ENCODE peak calls at places on chromosomes 16 and 17, in eight cellular contexts. E is ascending aorta; C is naive thymus-derived CD4-positive, alpha-beta T cell; R is mesendoderm; P is osteoblast; X is GM23338; O is RWPE2; K is neuronal stem cell. A is an unnamed sample. For H3K36me3, the result is how much of the 10 kb centered on the place peaks cover.

GRCh38 chr17:67506966-67507365 is 129.9 kb downstream of the PITPNC1 start:
- DNase-seq in P (peak), K (no peak), C (no peak), X (no peak), E (no peak), R (no peak), O (no peak), A (no peak)

GRCh38 chr17:50114849-50115357 is 15.1 kb downstream of the SAMD14 start:
- DNase-seq in P (peak), K (no peak), R (peak), X (peak), E (no peak), C (no peak), O (no peak), A (peak)

GRCh38 chr16:14151256-14152030 is 80.3 kb downstream of the MRTFB start:
- DNase-seq in P (peak), E (no peak), R (no peak), O (no peak), K (no peak), X (no peak), C (no peak), A (no peak)

GRCh38 chr17:44222112-44222869 is 2.8 kb upstream of the UBTF start:
- DNase-seq in P (peak), R (peak), O (peak), X (peak), E (peak), K (peak), C (peak), A (peak)

GRCh38 chr17:957856-958421 is 21.6 kb downstream of the NXN start:
- DNase-seq in E (no peak), O (no peak), K (no peak), P (no peak), R (no peak), X (no peak), C (no peak), A (peak)

GRCh38 chr17:59725691-59726090 is 18.2 kb downstream of the VMP1 start:
- DNase-seq in K (no peak), P (peak), X (no peak), O (no peak), R (no peak), E (no peak), C (no peak), A (no peak)

GRCh38 chr17:42329025-42329976 is 41.0 kb downstream of the STAT5A start:
- DNase-seq in E (no peak), O (no peak), C (no peak), P (peak), R (peak), X (peak), K (peak), A (peak)

GRCh38 chr16:8634991-8635736 is 13.7 kb downstream of the METTL22 start:
- DNase-seq in P (peak), E (no peak), R (peak), O (no peak), X (peak), K (peak), C (no peak), A (peak)

GRCh38 chr17:42920922-42921321 is 20.3 kb downstream of the G6PC1 start:
- DNase-seq in R (no peak), X (no peak), E (no peak), P (no peak), O (no peak), K (no peak), C (no peak), A (no peak)

GRCh38 chr16:70795513-70795912 is 5.4 kb downstream of the VAC14 start:
- DNase-seq in X (no peak), E (no peak), R (no peak), P (no peak), O (no peak), K (no peak), C (no peak), A (no peak)

GRCh38 chr17:72711531-72712310 is 380.8 kb downstream of the SLC39A11 start:
- DNase-seq in E (no peak), O (no peak), K (no peak), R (no peak), C (no peak), X (no peak), P (no peak), A (no peak)

GRCh38 chr17:64041912-64042311 is 21.5 kb upstream of the ICAM2 start:
- DNase-seq in O (no peak), E (peak), X (no peak), C (no peak), R (no peak), K (no peak), P (no peak), A (no peak)

GRCh38 chr16:84239910-84240309 is at the start of gene KCNG4:
- DNase-seq in C (no peak), X (no peak), K (no peak), P (peak), E (no peak), R (no peak), O (no peak), A (peak)

GRCh38 chr17:48611681-48612455 is 1.1 kb upstream of the HOXB7 start:
- DNase-seq in O (no peak), E (no peak), C (no peak), K (no peak), P (no peak), X (peak), R (no peak), A (peak)

DNA sequence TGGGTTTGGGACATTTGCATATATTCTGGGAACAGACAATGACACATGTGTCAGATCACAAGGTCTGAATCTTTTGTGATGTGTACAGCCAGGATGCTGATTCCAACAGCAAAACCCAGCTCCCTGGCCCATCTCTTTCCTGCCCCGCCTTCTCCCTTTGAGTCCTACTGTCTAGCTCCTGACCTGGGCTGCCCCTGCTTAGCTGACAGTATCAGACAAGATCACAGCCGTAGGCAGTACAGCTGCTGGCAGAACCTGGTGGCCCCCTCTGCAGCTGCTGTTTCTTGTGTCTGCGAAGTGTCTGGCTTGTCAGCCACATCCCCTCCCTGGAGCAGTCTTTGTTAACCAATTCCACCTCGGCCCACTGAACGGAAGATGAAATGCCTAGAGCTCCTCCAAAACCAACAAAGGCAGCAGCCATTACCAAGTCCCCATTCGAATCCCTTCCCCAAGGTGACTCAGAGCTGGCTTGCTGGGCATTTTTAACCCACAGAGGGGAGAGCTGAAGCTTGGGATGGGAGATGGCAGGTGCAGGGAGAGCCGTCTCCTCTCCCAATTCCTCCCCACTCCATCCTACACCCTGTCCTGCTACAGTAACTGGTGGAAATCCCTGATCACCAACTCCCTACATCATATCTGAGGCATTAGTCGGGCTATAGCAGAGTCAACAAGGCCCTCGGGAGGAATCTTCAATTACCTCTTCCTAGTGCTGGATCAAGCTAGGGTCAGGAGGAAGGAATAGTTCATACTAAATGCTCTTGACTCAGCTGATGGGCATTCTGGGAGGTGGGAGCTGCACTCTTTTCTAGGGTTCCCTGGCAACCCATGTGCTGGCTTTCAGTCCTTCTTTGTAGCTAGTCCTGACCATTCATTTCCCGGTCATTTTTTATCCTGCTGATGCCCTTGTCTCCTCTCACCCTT is 5.8 kb downstream of the PIPOX start:
- DNase-seq in C (no peak), O (no peak), R (peak), P (no peak), K (no peak), X (peak), E (no peak), A (no peak)
- H3K4me3 ChIP-seq in C (no peak), O (no peak), R (no peak), P (peak), K (no peak), X (no peak), E (no peak), A (no peak)

DNA sequence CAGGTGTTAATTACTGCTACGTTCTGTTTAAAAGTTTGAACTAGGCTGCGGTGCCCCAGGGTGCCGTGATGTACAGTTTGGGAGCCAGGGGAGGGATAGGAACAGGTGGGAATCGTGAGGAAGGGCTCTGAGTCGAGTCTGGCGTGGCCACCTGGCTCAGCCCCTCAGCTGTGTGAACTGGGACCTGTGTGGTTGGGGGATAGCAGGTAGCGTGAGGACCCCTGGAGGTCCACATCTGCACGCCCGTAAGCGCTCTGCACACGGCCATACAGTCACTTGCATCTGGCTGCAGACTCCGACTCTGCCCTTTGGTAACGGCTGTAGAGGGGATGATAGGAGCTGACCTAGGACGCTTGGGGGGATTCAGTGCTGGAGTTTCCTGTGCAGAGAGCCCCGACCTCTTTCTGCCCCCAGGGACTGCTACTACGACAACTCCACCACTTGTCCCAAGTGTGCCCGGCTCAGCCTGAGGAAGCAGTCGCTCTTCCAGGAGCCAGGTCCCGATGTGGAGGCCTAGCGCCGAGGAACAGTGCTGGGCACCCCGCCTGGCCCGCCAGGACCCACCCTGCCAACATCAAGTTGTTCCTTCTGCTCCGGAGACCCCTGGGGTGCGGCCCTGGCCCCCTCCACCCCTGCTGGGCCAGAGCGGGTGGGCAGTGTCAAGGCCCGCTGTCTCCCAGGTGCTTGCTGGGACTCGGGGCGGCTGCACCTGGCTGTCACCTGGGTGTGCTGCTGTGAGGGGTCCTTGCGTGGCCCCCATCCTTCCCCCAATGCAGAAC is 17.1 kb downstream of the DEF8 start:
- DNase-seq in X (no peak), R (no peak), K (no peak), O (no peak), C (no peak), E (no peak), P (peak), A (no peak)
- H3K36me3 ChIP-seq in X (under half), R (under half), K (half or more), O (under half), C (under half), E (under half), P (under half), A (under half)

DNA sequence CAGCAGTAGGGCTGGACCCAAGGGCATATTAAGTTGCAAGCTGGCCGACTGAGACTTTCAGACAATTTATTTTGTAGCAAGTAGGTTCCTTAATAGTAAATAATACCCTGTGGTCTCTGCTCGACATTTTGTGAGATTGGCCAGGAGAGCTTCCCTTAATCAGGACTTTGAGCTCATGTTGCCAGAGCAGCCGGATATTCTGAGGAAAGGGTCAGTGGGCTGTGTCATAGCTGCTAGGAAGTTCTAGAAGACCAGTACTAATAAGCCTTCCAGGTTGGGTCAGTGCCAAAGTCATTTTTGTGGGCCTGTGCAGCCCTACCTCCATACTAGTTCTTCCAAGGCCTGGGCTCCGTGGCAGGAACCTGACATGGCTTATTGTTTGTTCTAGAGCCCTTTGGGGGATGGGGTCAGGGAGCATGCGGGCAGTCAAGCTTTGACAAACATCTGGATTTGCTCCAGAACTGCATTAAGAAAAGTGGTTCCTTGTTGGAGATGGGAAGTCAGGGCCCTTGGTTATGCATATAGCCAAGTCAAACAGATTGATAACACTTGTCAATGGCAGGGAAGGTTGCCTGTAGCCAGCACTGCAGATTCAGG is 7.5 kb downstream of the ALKBH5 start:
- DNase-seq in C (no peak), E (no peak), R (no peak), X (no peak), K (no peak), O (no peak), P (no peak), A (no peak)
- H3K4me3 ChIP-seq in C (no peak), E (no peak), R (no peak), X (no peak), K (no peak), O (no peak), P (peak), A (no peak)

GRCh38 chr17:4892499-4893221 is 6.7 kb upstream of the C17orf107 start:
- DNase-seq in K (no peak), E (no peak), C (no peak), R (no peak), X (no peak), O (no peak), P (peak), A (peak)

GRCh38 chr17:4893272-4893671 is 6.1 kb upstream of the C17orf107 start:
- DNase-seq in K (no peak), O (no peak), C (no peak), P (peak), R (no peak), X (no peak), E (no peak), A (peak)

GRCh38 chr17:4893721-4894560 is 5.4 kb upstream of the C17orf107 start:
- DNase-seq in E (no peak), X (no peak), C (no peak), R (no peak), O (no peak), K (no peak), P (peak), A (peak)

GRCh38 chr17:4891405-4892062 is 7.8 kb upstream of the C17orf107 start:
- DNase-seq in C (no peak), K (no peak), E (no peak), X (no peak), R (no peak), O (no peak), P (peak), A (peak)

DNA sequence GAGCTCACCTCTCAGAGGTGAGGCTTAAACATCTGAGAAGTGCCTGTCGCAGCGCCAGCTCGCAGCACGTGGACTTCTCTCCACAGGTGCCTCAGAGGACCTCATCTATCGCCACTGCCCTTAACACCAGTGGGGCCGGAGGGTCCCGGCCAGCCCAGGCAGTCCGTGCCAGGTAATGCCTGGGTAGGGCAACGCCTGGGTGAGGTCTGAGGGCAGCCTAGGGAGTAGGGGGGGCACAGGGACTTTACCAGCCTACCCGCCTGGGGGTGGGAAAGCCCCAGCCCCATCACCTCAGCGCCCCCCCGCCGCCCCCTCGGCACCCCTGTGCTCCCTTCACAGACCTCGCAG is 7.3 kb upstream of the C17orf107 start:
- DNase-seq in K (no peak), E (no peak), O (no peak), C (no peak), R (no peak), P (no peak), X (no peak), A (no peak)
- H3K36me3 ChIP-seq in K (half or more), E (half or more), O (half or more), C (half or more), R (under half), P (half or more), X (under half), A (under half)

DNA sequence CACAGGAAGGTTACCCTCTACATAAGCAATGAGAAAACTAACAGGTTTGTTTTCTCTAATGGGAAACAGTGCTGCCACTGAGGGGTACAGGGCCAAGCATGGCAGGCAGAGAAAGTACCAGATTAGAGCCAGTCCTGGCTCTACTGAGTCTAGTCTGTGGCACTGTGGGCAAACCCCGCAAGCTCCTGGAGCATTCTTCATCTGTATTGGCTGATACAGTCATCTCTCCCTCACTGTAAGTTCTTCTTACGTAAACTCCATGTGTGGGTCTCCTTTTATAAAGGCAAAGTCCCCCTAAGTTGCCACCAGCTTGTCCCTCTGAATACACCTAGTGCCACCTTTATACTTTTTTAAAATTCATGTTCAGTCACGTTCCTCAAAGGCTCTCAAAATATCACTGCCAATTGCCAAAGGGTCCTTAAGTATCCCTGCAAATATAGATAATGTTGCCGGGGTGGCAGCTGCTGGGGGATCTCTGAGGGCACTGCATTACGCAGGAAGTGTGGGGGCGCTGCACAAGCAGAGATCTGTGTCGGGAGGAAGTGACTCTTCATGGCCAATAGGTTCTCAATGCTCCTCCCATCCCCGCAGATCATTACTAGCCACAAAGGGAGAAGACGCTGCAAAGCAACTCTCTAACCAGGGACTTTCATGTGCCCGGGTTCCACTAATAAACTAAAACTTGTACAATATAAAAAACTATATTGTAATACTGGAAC is 18.8 kb downstream of the XPO6 start:
- DNase-seq in C (peak), P (no peak), X (no peak), E (no peak), R (no peak), K (no peak), O (no peak), A (no peak)
- H3K4me3 ChIP-seq in C (peak), P (peak), X (no peak), E (no peak), R (no peak), K (no peak), O (no peak), A (no peak)

GRCh38 chr16:11691235-11691634 is 23.0 kb downstream of the SNN start:
- DNase-seq in X (no peak), K (no peak), E (no peak), R (no peak), P (no peak), C (no peak), O (no peak), A (no peak)
- H3K36me3 ChIP-seq in X (under half), K (half or more), E (under half), R (under half), P (under half), C (half or more), O (half or more), A (under half)

GRCh38 chr17:39095309-39095686 is 56.1 kb downstream of the PLXDC1 start:
- DNase-seq in K (no peak), C (no peak), O (no peak), P (no peak), E (no peak), X (no peak), R (no peak), A (no peak)

GRCh38 chr17:39090400-39090799 is 61.0 kb downstream of the PLXDC1 start:
- DNase-seq in R (no peak), P (peak), K (no peak), X (no peak), O (no peak), E (no peak), C (no peak), A (no peak)

GRCh38 chr17:39094607-39095308 is 56.7 kb downstream of the PLXDC1 start:
- DNase-seq in X (no peak), E (no peak), P (peak), K (no peak), R (no peak), C (no peak), O (no peak), A (no peak)

GRCh38 chr17:39090832-39091622 is 60.4 kb downstream of the PLXDC1 start:
- DNase-seq in R (no peak), E (no peak), K (no peak), X (no peak), C (no peak), P (peak), O (no peak), A (no peak)

DNA sequence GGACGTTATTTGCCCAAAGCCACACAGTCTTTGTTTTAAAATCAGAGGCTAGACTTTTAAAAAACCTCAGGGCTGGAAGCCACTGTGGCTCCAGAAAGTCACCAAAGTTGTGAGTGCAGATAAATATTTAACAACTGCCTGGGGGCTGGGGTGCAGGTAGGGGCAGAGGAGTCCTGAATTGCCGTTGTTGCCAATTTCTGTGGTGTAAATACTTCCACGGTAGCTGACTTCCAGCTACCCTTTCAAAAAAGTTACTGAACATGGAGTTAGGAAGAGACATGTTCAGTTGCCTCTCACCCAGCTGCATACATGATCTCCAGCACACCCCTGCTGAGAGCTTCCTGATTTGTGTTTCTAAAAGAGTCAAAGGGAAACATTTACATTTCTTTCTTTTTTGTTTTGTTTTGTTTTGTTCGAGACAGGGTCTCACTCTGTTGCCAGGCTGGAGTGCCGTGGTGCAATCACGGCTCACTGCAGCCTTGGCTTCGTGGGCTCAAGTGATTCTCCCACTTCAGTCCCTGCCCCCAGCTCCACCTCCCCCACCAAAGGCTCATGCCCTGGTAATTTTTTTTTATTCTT is 58.7 kb downstream of the PLXDC1 start:
- DNase-seq in E (no peak), R (no peak), C (no peak), P (no peak), X (no peak), O (no peak), K (no peak), A (no peak)
- H3K4me3 ChIP-seq in E (no peak), R (no peak), C (peak), P (no peak), X (no peak), O (no peak), K (no peak), A (no peak)

GRCh38 chr16:1773703-1774455 is 945 bp upstream of the MRPS34 start:
- DNase-seq in K (no peak), X (no peak), R (no peak), C (no peak), P (peak), O (no peak), E (no peak), A (no peak)
- H3K36me3 ChIP-seq in K (half or more), X (under half), R (under half), C (under half), P (under half), O (under half), E (under half), A (under half)

A was measured in H7.